ENCODE peak calls at places on chromosomes 1 and 21, in four cellular contexts. S is colonic mucosa, B is BJ, T is ascending aorta. F is an unnamed sample.

GRCh38 chr1:7795406-7795805 is 11.3 kb downstream of the PER3 start:
- DNase-seq in S (no peak), B (no peak), T (no peak), F (no peak)

GRCh38 chr1:51792864-51793263 is 85.7 kb downstream of the NRDC start:
- DNase-seq in S (no peak), B (peak; percentile 17), T (no peak), F (peak; percentile 48)

GRCh38 chr1:111199881-111200801 is at the start of gene DENND2D:
- DNase-seq in S (peak; percentile 73), T (peak; percentile 77), B (no peak), F (no peak)

GRCh38 chr1:109718495-109718894 is 6.4 kb downstream of the GSTM5 start:
- DNase-seq in B (no peak), T (no peak), S (no peak), F (no peak)

GRCh38 chr1:82455342-82455741 is 654.6 kb downstream of the ADGRL2 start:
- DNase-seq in B (no peak), S (no peak), T (no peak), F (no peak)

GRCh38 chr1:168360622-168361021 is 79.9 kb downstream of the TBX19 start:
- DNase-seq in S (no peak), B (no peak), T (no peak), F (no peak)

GRCh38 chr1:102879439-102879993 is 228.8 kb downstream of the COL11A1 start:
- DNase-seq in B (no peak), S (no peak), T (no peak), F (peak; percentile 94)

GRCh38 chr1:44260792-44261474 is 47.7 kb downstream of the DMAP1 start:
- DNase-seq in S (peak; percentile 73), B (no peak), T (no peak), F (no peak)

GRCh38 chr1:1068374-1069060 is 5.6 kb downstream of the RNF223 start:
- DNase-seq in T (no peak), S (peak; percentile 87), B (no peak), F (no peak)

GRCh38 chr1:202319381-202320080 is 22.2 kb downstream of the UBE2T start:
- DNase-seq in T (no peak), B (no peak), S (no peak), F (no peak)

GRCh38 chr1:27529638-27530018 is 39.7 kb upstream of the WASF2 start:
- DNase-seq in S (no peak), B (no peak), T (no peak), F (no peak)

GRCh38 chr1:207822602-207823451 is 71.0 kb downstream of the CD46 start:
- DNase-seq in T (peak; percentile 97), B (no peak), S (peak; percentile 93), F (peak; percentile 74)

GRCh38 chr1:196043268-196043667 is 565.0 kb downstream of the KCNT2 start:
- DNase-seq in S (no peak), B (no peak), T (no peak), F (no peak)

GRCh38 chr1:23759277-23759676 is 16.0 kb downstream of the ELOA start:
- DNase-seq in B (no peak), T (no peak), S (no peak), F (peak; percentile 34)

GRCh38 chr1:17802164-17802563 is 47.0 kb downstream of the ACTL8 start:
- DNase-seq in T (no peak), S (no peak), B (no peak), F (peak; percentile 76)

GRCh38 chr1:179262183-179262582 is 31.4 kb upstream of the SOAT1 start:
- DNase-seq in T (no peak), B (no peak), S (no peak), F (no peak)

GRCh38 chr1:75131593-75132420 is 2.4 kb upstream of the LHX8 start:
- DNase-seq in T (no peak), B (no peak), S (no peak), F (no peak)

GRCh38 chr1:49102752-49103151 is 326.1 kb upstream of the BEND5 start:
- DNase-seq in T (no peak), B (peak; percentile 37), S (no peak), F (peak; percentile 55)

GRCh38 chr1:1577367-1578011 is 2.8 kb upstream of the SSU72 start:
- DNase-seq in B (no peak), T (no peak), S (peak; percentile 56), F (no peak)

GRCh38 chr1:154609398-154610380 is 1.7 kb upstream of the ADAR start:
- DNase-seq in B (no peak), S (peak; percentile 24), T (no peak), F (peak; percentile 44)

GRCh38 chr1:231232870-231233734 is 7.9 kb upstream of the GNPAT start:
- DNase-seq in T (no peak), B (no peak), S (peak; percentile 51), F (no peak)

GRCh38 chr1:232923739-232924386 is 26.5 kb upstream of the NTPCR start:
- DNase-seq in B (no peak), S (no peak), T (no peak), F (no peak)

GRCh38 chr1:243595527-243596206 is 254.4 kb downstream of the AKT3 start:
- DNase-seq in T (no peak), B (no peak), S (no peak), F (peak; percentile 34)

DNA sequence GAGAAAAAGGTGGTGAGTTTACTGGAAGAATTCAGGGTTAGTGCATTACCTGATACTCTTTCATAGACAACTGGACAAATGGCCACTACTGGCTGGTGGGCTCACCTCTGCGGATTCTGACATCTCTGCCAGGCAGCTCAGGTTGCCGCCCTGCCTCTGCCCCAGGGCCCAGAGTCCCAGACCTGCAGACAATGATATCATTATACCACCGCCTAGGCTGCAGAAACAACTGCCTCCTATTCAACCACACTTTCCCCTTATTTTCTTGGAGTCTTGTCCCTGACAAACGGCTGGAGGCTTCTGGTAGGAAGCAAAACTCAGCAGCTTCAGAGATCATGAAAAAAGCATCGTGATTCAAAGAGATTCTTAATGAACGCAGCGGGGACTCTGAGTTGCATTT is 37.0 kb downstream of the IRF2BP2 start:
- DNase-seq in S (no peak), B (no peak), T (peak; percentile 13), F (no peak)
- TF ChIP-seq CTCF in S (no peak), B (no peak), T (no peak), F (no peak)

GRCh38 chr1:162904579-162904978 is 43.6 kb upstream of the CCDC190 start:
- DNase-seq in S (no peak), T (no peak), B (no peak), F (no peak)
- H3K4me3 ChIP-seq in S (no peak overlapping the region), T (no peak overlapping the region), B (no peak overlapping the region), F (no peak overlapping the region)

DNA sequence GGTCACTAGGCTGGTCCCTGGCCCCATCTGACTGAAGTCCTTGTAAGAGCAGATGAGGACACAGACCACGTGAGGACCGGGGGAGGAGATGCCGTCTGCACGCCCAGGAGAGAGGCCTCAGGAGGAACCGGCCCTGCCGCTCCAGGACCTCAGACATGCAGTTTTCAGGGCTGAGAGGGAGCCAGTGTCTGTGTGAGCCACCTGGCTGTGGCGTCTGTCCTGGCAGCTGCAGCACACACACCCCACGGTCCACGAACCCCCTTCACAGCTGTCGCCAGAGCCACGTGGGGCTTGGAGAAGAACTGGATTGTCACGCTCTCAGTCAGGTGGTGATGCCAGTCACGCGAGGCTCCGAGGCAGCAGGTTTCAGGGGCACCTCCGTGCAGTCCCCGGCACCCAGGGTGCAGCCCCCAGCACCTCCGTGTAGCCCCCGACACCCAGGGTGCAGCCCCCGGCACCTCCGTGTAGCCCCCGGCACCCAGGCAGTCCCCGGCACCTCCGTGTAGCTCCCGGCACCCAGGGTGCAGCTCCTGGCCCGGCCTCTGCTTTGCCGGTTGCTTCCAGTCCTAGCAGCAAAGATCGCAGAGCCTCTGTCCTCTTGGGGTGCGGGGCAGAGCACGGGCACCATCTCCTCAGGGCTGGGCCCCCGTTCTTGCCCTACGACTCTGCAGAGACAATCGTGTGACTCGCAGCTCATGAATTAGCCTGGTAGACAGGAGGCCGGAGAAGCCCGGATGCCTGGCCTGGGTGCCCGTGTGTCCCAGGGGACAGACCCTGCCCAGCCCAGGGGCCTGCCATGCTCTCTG is 19.0 kb upstream of the SUMO3 start:
- DNase-seq in B (no peak), T (no peak), S (no peak), F (peak; percentile 47)
- TF ChIP-seq CTCF in B (no peak), T (no peak), S (no peak), F (no peak)

GRCh38 chr1:215054266-215054665 is 28.3 kb upstream of the KCNK2 start:
- DNase-seq in S (no peak), T (no peak), B (no peak), F (no peak)
- H3K4me3 ChIP-seq in S (no peak overlapping the region), T (no peak overlapping the region), B (no peak overlapping the region), F (no peak overlapping the region)

GRCh38 chr1:31368611-31369107 is 4.2 kb downstream of the FABP3 start:
- DNase-seq in T (no peak), B (no peak), S (no peak), F (no peak)

GRCh38 chr1:31362032-31362431 is 10.8 kb downstream of the FABP3 start:
- DNase-seq in T (no peak), B (no peak), S (no peak), F (no peak)

GRCh38 chr1:31361607-31362006 is 11.3 kb downstream of the FABP3 start:
- DNase-seq in T (no peak), S (no peak), B (no peak), F (no peak)

GRCh38 chr1:31366796-31367195 is 6.1 kb downstream of the FABP3 start:
- DNase-seq in B (no peak), S (no peak), T (no peak), F (no peak)

DNA sequence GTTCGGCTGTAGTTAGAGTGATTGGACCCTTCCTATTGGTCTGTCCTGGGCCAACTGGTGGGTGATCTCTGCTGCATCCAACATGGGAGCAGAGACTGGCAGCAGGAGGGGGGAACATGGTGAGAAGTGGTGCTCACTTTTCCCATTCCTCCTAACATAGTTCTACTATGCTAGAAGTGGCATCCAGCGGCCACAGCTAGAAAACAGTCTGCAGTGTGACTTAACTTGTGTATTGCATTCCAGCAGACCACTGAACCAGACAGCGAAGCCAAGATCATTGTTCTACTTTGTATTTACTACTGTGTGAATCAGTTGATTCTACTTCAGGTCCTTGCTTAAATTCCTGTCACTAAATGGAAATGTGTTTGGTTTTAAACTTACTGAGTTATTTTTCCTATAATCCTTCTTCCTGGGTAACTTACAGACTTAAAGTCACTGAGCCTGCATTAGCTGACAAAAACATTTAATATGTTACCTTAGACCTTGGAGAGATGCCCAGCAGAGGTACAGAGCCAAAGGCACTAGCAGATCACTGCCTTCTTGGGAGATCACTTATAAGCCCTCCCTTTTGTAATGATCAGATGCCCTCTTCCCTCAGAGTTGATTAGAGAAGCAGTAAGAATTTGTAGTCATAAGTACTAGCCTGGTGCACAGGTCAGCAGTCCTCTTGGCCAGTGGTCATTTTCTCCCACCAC is 8.2 kb downstream of the FABP3 start:
- DNase-seq in B (no peak), T (no peak), S (no peak), F (no peak)
- TF ChIP-seq CTCF in B (no peak), T (no peak), S (no peak), F (no peak)

GRCh38 chr1:87131809-87132663 is 196.6 kb upstream of the LMO4 start:
- DNase-seq in B (no peak), S (peak; percentile 80), T (peak; percentile 85), F (peak; percentile 81)
- H3K4me3 ChIP-seq in B (peak overlapping the region; percentile 20), S (peak overlapping the region; percentile 22), T (peak overlapping the region; percentile 77), F (peak overlapping the region; percentile 37)

F was measured in cardiac fibroblast.